ENCODE peak calls at places on chromosomes 7 and 10, in nine cellular contexts. B, X, U, V, F, D, S, I and E are unnamed samples.

GRCh38 chr10:47283101-47283630 is 16.8 kb upstream of the GDF10 start:
- DNase-seq in B (no peak), X (no peak), U (no peak), V (no peak), F (no peak), D (no peak), S (no peak), I (no peak), E (no peak)

GRCh38 chr7:16433568-16434122 is 12.3 kb upstream of the CRPPA start:
- DNase-seq in B (no peak), X (no peak), U (peak), V (no peak), F (no peak), D (no peak), S (no peak), I (no peak), E (no peak)

GRCh38 chr7:137032436-137032835 is 164.0 kb downstream of the CHRM2 start:
- DNase-seq in B (no peak), X (peak), U (no peak), V (no peak), F (no peak), D (no peak), S (no peak), I (no peak), E (no peak)

GRCh38 chr7:97187067-97187466 is 69.6 kb downstream of the SDHAF3 start:
- DNase-seq in B (peak), X (peak), U (no peak), V (peak), F (peak), D (no peak), S (no peak), I (peak), E (peak)

GRCh38 chr10:70672165-70672992 is at the start of gene ADAMTS14:
- DNase-seq in B (no peak), X (peak), U (peak), V (peak), F (no peak), D (peak), S (peak), I (peak), E (no peak)

GRCh38 chr10:79239275-79239779 is 107.9 kb upstream of the PPIF start:
- DNase-seq in B (no peak), X (peak), U (peak), V (peak), F (peak), D (no peak), S (no peak), I (no peak), E (peak)

GRCh38 chr10:106991084-106991483 is 173.4 kb downstream of the SORCS1 start:
- DNase-seq in B (no peak), X (no peak), U (no peak), V (no peak), F (no peak), D (no peak), S (no peak), I (no peak), E (no peak)

GRCh38 chr10:131591936-131592335 is 280.4 kb upstream of the TCERG1L start:
- DNase-seq in B (no peak), X (no peak), U (no peak), V (no peak), F (no peak), D (no peak), S (no peak), I (no peak), E (no peak)

GRCh38 chr7:130207642-130208041 is at the start of gene SSMEM1:
- DNase-seq in B (no peak), X (peak), U (peak), V (peak), F (peak), D (no peak), S (no peak), I (peak), E (peak)

GRCh38 chr7:70694357-70694908 is 437.5 kb upstream of the GALNT17 start:
- DNase-seq in B (peak), X (peak), U (peak), V (peak), F (peak), D (peak), S (peak), I (peak), E (no peak)

GRCh38 chr7:12741951-12742575 is 54.6 kb downstream of the ARL4A start:
- DNase-seq in B (no peak), X (peak), U (no peak), V (peak), F (peak), D (no peak), S (no peak), I (no peak), E (no peak)

GRCh38 chr7:99473315-99473596 is 566 bp downstream of the ZNF789 start:
- DNase-seq in B (no peak), X (peak), U (peak), V (peak), F (peak), D (no peak), S (no peak), I (peak), E (peak)

GRCh38 chr10:69840773-69841172 is 39.1 kb downstream of the COL13A1 start:
- DNase-seq in B (no peak), X (no peak), U (no peak), V (no peak), F (no peak), D (no peak), S (peak), I (no peak), E (no peak)

GRCh38 chr10:97843296-97843671 is 6.4 kb upstream of the GOLGA7B start:
- DNase-seq in B (peak), X (no peak), U (no peak), V (no peak), F (peak), D (no peak), S (no peak), I (no peak), E (no peak)

GRCh38 chr7:138521837-138522461 is 61.9 kb downstream of the TRIM24 start:
- DNase-seq in B (no peak), X (no peak), U (no peak), V (no peak), F (no peak), D (no peak), S (no peak), I (no peak), E (no peak)

GRCh38 chr7:27213150-27213903 is 13.4 kb upstream of the HOXA13 start:
- DNase-seq in B (no peak), X (no peak), U (no peak), V (no peak), F (no peak), D (no peak), S (no peak), I (no peak), E (no peak)

GRCh38 chr10:19154375-19154774 is 105.8 kb downstream of the MALRD1 start:
- DNase-seq in B (no peak), X (no peak), U (no peak), V (no peak), F (no peak), D (no peak), S (no peak), I (no peak), E (no peak)